ENCODE peak calls at places on chromosomes 2 and 18, in eight cellular contexts. D is colonic mucosa, F is Peyer's patch, A is stomach, K is upper lobe of right lung, O is ovary, X is sigmoid colon, P is SK-N-SH. I is an unnamed sample.

GRCh38 chr2:21055879-21056790 is 12.3 kb upstream of the APOB start:
- DNase-seq in D (no peak), F (no peak), A (no peak), K (no peak), O (no peak), X (no peak), P (no peak), I (no peak)

GRCh38 chr2:75003773-75004172 is 45.3 kb downstream of the POLE4 start:
- DNase-seq in D (no peak), F (no peak), A (no peak), K (no peak), O (no peak), X (no peak), P (no peak), I (no peak)

GRCh38 chr2:12797815-12798214 is 81.1 kb downstream of the TRIB2 start:
- DNase-seq in D (no peak), F (no peak), A (no peak), K (no peak), O (no peak), X (no peak), P (no peak), I (no peak)

GRCh38 chr2:227509824-227510619 is 38.1 kb downstream of the AGFG1 start:
- DNase-seq in D (no peak), F (no peak), A (no peak), K (no peak), O (no peak), X (no peak), P (peak; percentile 55), I (peak; percentile 20)

GRCh38 chr2:223735659-223736244 is 101.6 kb downstream of the AP1S3 start:
- DNase-seq in D (no peak), F (no peak), A (no peak), K (no peak), O (no peak), X (no peak), P (no peak), I (no peak)

GRCh38 chr2:185219981-185220380 is 518.6 kb upstream of the FSIP2 start:
- DNase-seq in D (no peak), F (no peak), A (no peak), K (no peak), O (no peak), X (no peak), P (peak; percentile 7), I (no peak)

GRCh38 chr2:16348821-16349515 is 316.7 kb downstream of the CYRIA start:
- DNase-seq in D (no peak), F (no peak), A (no peak), K (no peak), O (no peak), X (no peak), P (no peak), I (no peak)

GRCh38 chr2:240479561-240479960 is 44.1 kb downstream of the GPC1 start:
- DNase-seq in D (peak; percentile 10), F (no peak), A (no peak), K (peak; percentile 36), O (no peak), X (no peak), P (peak; percentile 7), I (no peak)

GRCh38 chr2:33650171-33650570 is 51.1 kb upstream of the FAM98A start:
- DNase-seq in D (no peak), F (no peak), A (no peak), K (no peak), O (no peak), X (no peak), P (no peak), I (no peak)

GRCh38 chr2:46462936-46463335 is 16.4 kb upstream of the TMEM247 start:
- DNase-seq in D (no peak), F (no peak), A (no peak), K (no peak), O (no peak), X (no peak), P (no peak), I (no peak)

GRCh38 chr2:9416267-9416961 is 6.9 kb downstream of the ITGB1BP1 start:
- DNase-seq in D (no peak), F (no peak), A (no peak), K (no peak), O (no peak), X (no peak), P (no peak), I (no peak)

GRCh38 chr2:45849491-45850283 is 198.2 kb downstream of the PRKCE start:
- DNase-seq in D (no peak), F (no peak), A (no peak), K (no peak), O (no peak), X (no peak), P (no peak), I (no peak)

GRCh38 chr2:240962371-240963064 is 35.9 kb upstream of the SNED1 start:
- DNase-seq in D (peak; percentile 57), F (peak; percentile 53), A (peak; percentile 26), K (peak; percentile 71), O (peak; percentile 94), X (peak; percentile 72), P (peak; percentile 58), I (peak; percentile 5)

GRCh38 chr18:56278643-56279042 is 359.7 kb downstream of the TXNL1 start:
- DNase-seq in D (no peak), F (no peak), A (no peak), K (no peak), O (no peak), X (no peak), P (no peak), I (no peak)

GRCh38 chr2:69773201-69773600 is 31.3 kb downstream of the ANXA4 start:
- DNase-seq in D (no peak), F (no peak), A (no peak), K (no peak), O (no peak), X (no peak), P (no peak), I (no peak)

GRCh38 chr18:49476664-49477411 is 10.2 kb downstream of the C18orf32 start:
- DNase-seq in D (no peak), F (no peak), A (no peak), K (peak; percentile 68), O (no peak), X (no peak), P (no peak), I (no peak)

GRCh38 chr2:60496976-60497375 is 56.5 kb downstream of the BCL11A start:
- DNase-seq in D (no peak), F (no peak), A (no peak), K (no peak), O (no peak), X (no peak), P (no peak), I (no peak)

GRCh38 chr2:146240376-146240775 is 1604.5 kb upstream of the ACVR2A start:
- DNase-seq in D (no peak), F (no peak), A (no peak), K (no peak), O (no peak), X (no peak), P (no peak), I (no peak)

GRCh38 chr2:165648826-165649225 is 145.2 kb downstream of the GALNT3 start:
- DNase-seq in D (no peak), F (no peak), A (no peak), K (no peak), O (no peak), X (no peak), P (no peak), I (no peak)

DNA sequence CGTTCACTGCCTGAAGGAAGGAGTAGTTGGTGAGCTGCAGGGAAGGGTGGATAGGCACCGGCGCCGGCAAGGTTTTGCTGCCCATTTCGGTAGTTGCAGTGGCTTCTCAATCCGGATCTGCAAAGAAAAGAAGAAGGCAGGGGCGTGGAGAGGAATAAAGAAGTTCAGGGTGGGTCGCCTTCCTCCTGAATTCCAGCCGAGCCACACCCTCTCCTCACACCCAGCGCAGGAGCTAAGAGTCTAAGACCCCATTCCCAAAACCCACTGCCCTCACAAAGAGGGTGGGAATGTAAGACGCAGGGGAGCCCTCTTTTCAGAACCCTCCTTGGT is 4.7 kb downstream of the OSR1 start:
- DNase-seq in D (no peak), F (no peak), A (no peak), K (no peak), O (no peak), X (no peak), P (peak; percentile 17), I (no peak)
- H3K27me3 ChIP-seq in D (peaks cover 29% of the 10 kb centered on the region), F (peaks cover 21% of the 10 kb centered on the region), A (peaks cover 96% of the 10 kb centered on the region), K (peaks cover 73% of the 10 kb centered on the region), O (no peaks in the 10 kb centered on the region), X (peaks cover 57% of the 10 kb centered on the region), P (no peaks in the 10 kb centered on the region), I (peaks cover 55% of the 10 kb centered on the region)

GRCh38 chr2:129176375-129176774 is 803.1 kb upstream of the RAB6C start:
- DNase-seq in D (no peak), F (no peak), A (no peak), K (no peak), O (no peak), X (no peak), P (no peak), I (no peak)
- H3K4me1 ChIP-seq in D (no peaks in the 10 kb centered on the region), F (no peaks in the 10 kb centered on the region), A (no peaks in the 10 kb centered on the region), K (no peaks in the 10 kb centered on the region), O (no peaks in the 10 kb centered on the region), X (no peaks in the 10 kb centered on the region), P (no peaks in the 10 kb centered on the region), I (no peaks in the 10 kb centered on the region)

GRCh38 chr2:181954538-181954883 is 31.1 kb upstream of the PPP1R1C start:
- DNase-seq in D (no peak), F (no peak), A (no peak), K (no peak), O (no peak), X (no peak), P (no peak), I (no peak)

GRCh38 chr2:181962142-181962541 is 23.5 kb upstream of the PPP1R1C start:
- DNase-seq in D (no peak), F (no peak), A (no peak), K (no peak), O (no peak), X (no peak), P (no peak), I (no peak)

GRCh38 chr2:181955010-181955409 is 30.6 kb upstream of the PPP1R1C start:
- DNase-seq in D (no peak), F (no peak), A (no peak), K (no peak), O (no peak), X (no peak), P (no peak), I (no peak)

GRCh38 chr2:181957668-181958067 is 28.0 kb upstream of the PPP1R1C start:
- DNase-seq in D (no peak), F (no peak), A (no peak), K (no peak), O (no peak), X (no peak), P (no peak), I (peak; percentile 28)

DNA sequence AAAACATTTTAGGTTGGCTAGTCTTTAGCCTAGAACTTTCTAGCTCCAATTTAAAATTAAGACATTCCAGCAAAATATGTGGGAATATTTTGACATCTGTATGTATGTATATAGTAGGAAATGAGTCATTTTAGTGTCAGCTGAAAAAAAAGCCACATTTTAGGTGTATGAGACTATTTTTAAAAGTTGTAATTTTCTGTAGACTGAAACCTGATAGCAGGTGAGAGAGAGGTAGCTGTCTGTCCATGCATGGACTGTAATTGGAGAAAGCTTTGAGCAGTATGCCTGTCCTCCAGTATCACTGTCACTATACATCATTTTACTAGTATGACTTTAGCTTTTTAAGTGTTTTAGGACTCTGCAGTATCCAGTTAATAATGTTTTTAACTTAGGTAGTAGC is 26.1 kb upstream of the PPP1R1C start:
- DNase-seq in D (no peak), F (no peak), A (no peak), K (no peak), O (no peak), X (no peak), P (no peak), I (no peak)
- H3K27ac ChIP-seq in D (no peak overlapping the region), F (no peak overlapping the region), A (no peak overlapping the region), K (no peak overlapping the region), O (no peak overlapping the region), X (no peak overlapping the region), P (no peak overlapping the region), I (no peak overlapping the region)

GRCh38 chr2:107989445-107989844 is 3.1 kb downstream of the SLC5A7 start:
- DNase-seq in D (no peak), F (no peak), A (no peak), K (no peak), O (no peak), X (no peak), P (no peak), I (no peak)
- H3K27me3 ChIP-seq in D (peaks cover 9% of the 10 kb centered on the region), F (peaks cover 11% of the 10 kb centered on the region), A (peaks cover 33% of the 10 kb centered on the region), K (peaks cover 16% of the 10 kb centered on the region), O (no peaks in the 10 kb centered on the region), X (peaks cover 27% of the 10 kb centered on the region), P (no peaks in the 10 kb centered on the region), I (peaks cover 11% of the 10 kb centered on the region)

I was measured in small intestine.